ENCODE peak calls at places on chromosomes 6 and 20, in six cellular contexts. One of them, this sample, is unnamed.
A peak's percentile ranks its signal among the peaks of the same experiment; 100 is the strongest.

GRCh38 chr6:112233864-112234263 is 20.5 kb downstream of the LAMA4 start:
- DNase-seq in cardiac muscle cell: no peak
- DNase-seq in spleen: no peak
- DNase-seq in astrocyte: peak; percentile 85
- DNase-seq in GM13976: no peak
- DNase-seq in uterus: no peak
- DNase-seq in this sample: no peak

GRCh38 chr6:113120577-113121285 is 736.4 kb upstream of the MARCKS start:
- DNase-seq in cardiac muscle cell: no peak
- DNase-seq in spleen: no peak
- DNase-seq in astrocyte: peak; percentile 100
- DNase-seq in GM13976: no peak
- DNase-seq in uterus: no peak
- DNase-seq in this sample: no peak

GRCh38 chr6:152720964-152721363 is 23.3 kb downstream of the MYCT1 start:
- DNase-seq in cardiac muscle cell: no peak
- DNase-seq in spleen: no peak
- DNase-seq in astrocyte: peak; percentile 27
- DNase-seq in GM13976: no peak
- DNase-seq in uterus: no peak
- DNase-seq in this sample: no peak

GRCh38 chr6:170438861-170439260 is 114.2 kb downstream of the PSMB1 start:
- DNase-seq in cardiac muscle cell: no peak
- DNase-seq in spleen: peak; percentile 51
- DNase-seq in astrocyte: no peak
- DNase-seq in GM13976: no peak
- DNase-seq in uterus: no peak
- DNase-seq in this sample: peak; percentile 51

GRCh38 chr20:4533734-4534133 is 188.0 kb upstream of the PRND start:
- DNase-seq in cardiac muscle cell: no peak
- DNase-seq in spleen: no peak
- DNase-seq in astrocyte: no peak
- DNase-seq in GM13976: no peak
- DNase-seq in uterus: no peak
- DNase-seq in this sample: no peak

GRCh38 chr6:37258405-37258704 is 411 bp upstream of the TMEM217 start:
- DNase-seq in cardiac muscle cell: no peak
- DNase-seq in spleen: no peak
- DNase-seq in astrocyte: no peak
- DNase-seq in GM13976: no peak
- DNase-seq in uterus: no peak
- DNase-seq in this sample: no peak

GRCh38 chr6:33091957-33092356 is 16.2 kb downstream of the HLA-DPB1 start:
- DNase-seq in cardiac muscle cell: peak; percentile 47
- DNase-seq in spleen: no peak
- DNase-seq in astrocyte: no peak
- DNase-seq in GM13976: peak; percentile 69
- DNase-seq in uterus: no peak
- DNase-seq in this sample: no peak

GRCh38 chr6:163572612-163573011 is 158.1 kb downstream of the QKI start:
- DNase-seq in cardiac muscle cell: no peak
- DNase-seq in spleen: no peak
- DNase-seq in astrocyte: peak; percentile 22
- DNase-seq in GM13976: no peak
- DNase-seq in uterus: no peak
- DNase-seq in this sample: no peak

GRCh38 chr6:22558288-22558882 is 11.0 kb upstream of the HDGFL1 start:
- DNase-seq in cardiac muscle cell: no peak
- DNase-seq in spleen: no peak
- DNase-seq in astrocyte: no peak
- DNase-seq in GM13976: no peak
- DNase-seq in uterus: peak; percentile 68
- DNase-seq in this sample: no peak

GRCh38 chr6:167769408-167770190 is 57.1 kb upstream of the AFDN start:
- DNase-seq in cardiac muscle cell: no peak
- DNase-seq in spleen: peak; percentile 47
- DNase-seq in astrocyte: no peak
- DNase-seq in GM13976: no peak
- DNase-seq in uterus: no peak
- DNase-seq in this sample: no peak

GRCh38 chr6:167764713-167765479 is 61.8 kb upstream of the AFDN start:
- DNase-seq in cardiac muscle cell: no peak
- DNase-seq in spleen: peak; percentile 12
- DNase-seq in astrocyte: no peak
- DNase-seq in GM13976: no peak
- DNase-seq in uterus: no peak
- DNase-seq in this sample: no peak

GRCh38 chr6:167767715-167768107 is 59.0 kb upstream of the AFDN start:
- DNase-seq in cardiac muscle cell: no peak
- DNase-seq in spleen: peak; percentile 45
- DNase-seq in astrocyte: no peak
- DNase-seq in GM13976: no peak
- DNase-seq in uterus: no peak
- DNase-seq in this sample: no peak

GRCh38 chr6:167768471-167769215 is 58.1 kb upstream of the AFDN start:
- DNase-seq in cardiac muscle cell: no peak
- DNase-seq in spleen: peak; percentile 61
- DNase-seq in astrocyte: no peak
- DNase-seq in GM13976: no peak
- DNase-seq in uterus: no peak
- DNase-seq in this sample: no peak

GRCh38 chr6:167766986-167767714 is 59.6 kb upstream of the AFDN start:
- DNase-seq in cardiac muscle cell: peak; percentile 23
- DNase-seq in spleen: peak; percentile 54
- DNase-seq in astrocyte: no peak
- DNase-seq in GM13976: no peak
- DNase-seq in uterus: no peak
- DNase-seq in this sample: no peak
- TF ChIP-seq CTCF in cardiac muscle cell: no peak
- TF ChIP-seq CTCF in spleen: no peak
- TF ChIP-seq CTCF in astrocyte: no peak
- TF ChIP-seq CTCF in GM13976: no peak
- TF ChIP-seq CTCF in uterus: no peak
- TF ChIP-seq CTCF in this sample: no peak

DNA sequence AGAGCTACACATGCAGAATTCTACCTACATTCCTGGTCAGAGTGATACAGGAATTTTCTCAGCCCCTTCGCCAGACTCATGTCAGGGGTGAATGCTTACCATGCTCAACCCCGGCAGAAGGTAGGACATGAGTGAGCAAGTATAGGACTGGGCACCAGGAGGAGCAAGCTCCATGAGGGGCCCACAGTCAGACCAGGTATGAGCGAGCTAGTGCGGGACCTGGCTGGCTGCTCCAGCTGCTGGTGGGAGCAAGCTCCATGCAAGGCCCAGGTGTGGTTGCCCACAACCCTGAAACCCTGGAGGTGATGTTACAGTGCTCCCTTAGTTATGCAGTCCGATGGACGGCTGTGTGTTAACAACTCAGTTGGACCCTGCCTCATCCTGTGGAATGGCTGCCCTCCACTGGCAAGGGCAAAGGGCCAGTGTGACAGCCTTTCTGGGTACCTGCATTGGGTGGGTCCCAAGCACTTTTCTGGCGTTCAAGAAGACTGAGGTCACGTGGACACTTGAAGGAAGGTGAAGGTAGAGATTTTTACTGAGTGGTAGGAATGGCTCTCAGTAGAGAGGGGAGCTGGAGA is 503.5 kb upstream of the CITED2 start:
- DNase-seq in cardiac muscle cell: no peak
- DNase-seq in spleen: no peak
- DNase-seq in astrocyte: no peak
- DNase-seq in GM13976: no peak
- DNase-seq in uterus: no peak
- DNase-seq in this sample: no peak
- TF ChIP-seq CTCF in cardiac muscle cell: no peak
- TF ChIP-seq CTCF in spleen: no peak
- TF ChIP-seq CTCF in astrocyte: no peak
- TF ChIP-seq CTCF in GM13976: no peak
- TF ChIP-seq CTCF in uterus: no peak
- TF ChIP-seq CTCF in this sample: no peak

GRCh38 chr6:150076196-150076893 is 7.4 kb upstream of the ULBP3 start:
- DNase-seq in cardiac muscle cell: no peak
- DNase-seq in spleen: no peak
- DNase-seq in astrocyte: peak; percentile 30
- DNase-seq in GM13976: no peak
- DNase-seq in uterus: no peak
- DNase-seq in this sample: no peak
- TF ChIP-seq CTCF in cardiac muscle cell: no peak
- TF ChIP-seq CTCF in spleen: no peak
- TF ChIP-seq CTCF in astrocyte: peak; percentile 17
- TF ChIP-seq CTCF in GM13976: no peak
- TF ChIP-seq CTCF in uterus: no peak
- TF ChIP-seq CTCF in this sample: peak; percentile 9

DNA sequence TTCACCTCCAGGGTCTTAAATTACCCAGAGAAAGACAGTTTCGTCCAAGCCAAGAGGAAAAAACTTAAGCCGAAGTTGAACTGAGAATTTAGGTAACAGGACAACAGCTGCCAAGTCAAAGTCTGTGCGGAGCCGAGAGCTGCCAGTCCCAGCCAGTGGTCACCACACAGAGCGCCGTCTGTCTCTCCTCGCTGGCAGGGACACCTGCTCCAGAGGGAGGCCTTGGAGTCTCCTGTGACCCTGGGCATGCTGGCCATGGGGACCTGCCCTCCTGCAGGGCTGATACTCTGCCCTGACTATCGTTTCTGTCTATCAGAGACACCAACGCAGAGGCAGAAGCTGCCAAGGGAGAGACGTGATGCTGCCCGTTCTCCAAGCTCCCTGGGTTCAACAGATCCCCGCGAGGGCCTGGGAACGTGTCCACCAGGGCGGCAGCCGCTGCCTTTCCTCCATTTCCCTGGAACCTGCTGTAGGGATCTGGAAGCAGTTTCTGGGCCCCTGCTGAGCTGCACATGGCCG is 341.3 kb downstream of the SMOC2 start:
- DNase-seq in cardiac muscle cell: no peak
- DNase-seq in spleen: no peak
- DNase-seq in astrocyte: no peak
- DNase-seq in GM13976: no peak
- DNase-seq in uterus: no peak
- DNase-seq in this sample: peak; percentile 60
- TF ChIP-seq CTCF in cardiac muscle cell: no peak
- TF ChIP-seq CTCF in spleen: no peak
- TF ChIP-seq CTCF in astrocyte: no peak
- TF ChIP-seq CTCF in GM13976: no peak
- TF ChIP-seq CTCF in uterus: no peak
- TF ChIP-seq CTCF in this sample: no peak

GRCh38 chr20:64153861-64154589 is 10.2 kb upstream of the MYT1 start:
- DNase-seq in cardiac muscle cell: no peak
- DNase-seq in spleen: no peak
- DNase-seq in astrocyte: no peak
- DNase-seq in GM13976: no peak
- DNase-seq in uterus: no peak
- DNase-seq in this sample: no peak

GRCh38 chr20:64155258-64156135 is 8.8 kb upstream of the MYT1 start:
- DNase-seq in cardiac muscle cell: no peak
- DNase-seq in spleen: no peak
- DNase-seq in astrocyte: no peak
- DNase-seq in GM13976: no peak
- DNase-seq in uterus: no peak
- DNase-seq in this sample: no peak

GRCh38 chr20:64153410-64153809 is 10.8 kb upstream of the MYT1 start:
- DNase-seq in cardiac muscle cell: no peak
- DNase-seq in spleen: no peak
- DNase-seq in astrocyte: no peak
- DNase-seq in GM13976: no peak
- DNase-seq in uterus: no peak
- DNase-seq in this sample: no peak

GRCh38 chr20:64156136-64156885 is 7.9 kb upstream of the MYT1 start:
- DNase-seq in cardiac muscle cell: no peak
- DNase-seq in spleen: no peak
- DNase-seq in astrocyte: no peak
- DNase-seq in GM13976: no peak
- DNase-seq in uterus: no peak
- DNase-seq in this sample: no peak

GRCh38 chr20:64154590-64155257 is 9.5 kb upstream of the MYT1 start:
- DNase-seq in cardiac muscle cell: no peak
- DNase-seq in spleen: no peak
- DNase-seq in astrocyte: no peak
- DNase-seq in GM13976: no peak
- DNase-seq in uterus: no peak
- DNase-seq in this sample: no peak
- TF ChIP-seq CTCF in cardiac muscle cell: no peak
- TF ChIP-seq CTCF in spleen: no peak
- TF ChIP-seq CTCF in astrocyte: no peak
- TF ChIP-seq CTCF in GM13976: no peak
- TF ChIP-seq CTCF in uterus: no peak
- TF ChIP-seq CTCF in this sample: no peak

DNA sequence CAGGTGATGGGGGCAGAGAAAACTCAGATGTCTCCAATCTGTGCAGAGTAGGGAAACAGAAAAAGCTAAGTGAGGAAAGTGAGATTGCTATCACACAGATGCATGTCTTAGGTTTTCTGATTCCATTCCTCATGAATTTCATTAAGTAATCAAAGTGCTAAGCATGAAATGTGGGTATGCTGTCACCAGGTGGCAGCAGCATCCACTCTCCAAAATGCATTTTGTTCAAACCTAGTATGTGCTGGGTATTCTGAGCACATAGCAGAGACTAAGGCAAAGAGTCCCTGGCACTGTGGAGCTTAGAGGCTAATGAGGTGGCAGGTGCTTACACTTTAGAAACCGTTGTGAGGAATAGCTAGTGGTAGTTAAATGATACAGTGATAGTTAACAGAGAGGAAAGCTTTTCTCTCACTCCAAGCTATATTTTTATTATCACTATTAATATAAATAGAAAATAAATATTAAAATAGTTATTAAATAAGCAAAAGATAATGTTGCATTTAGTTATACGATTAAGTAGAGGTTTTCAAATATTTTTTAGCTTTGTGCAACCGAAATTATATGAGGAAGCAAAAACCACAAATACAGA is 179.5 kb downstream of the CDH26 start:
- DNase-seq in cardiac muscle cell: no peak
- DNase-seq in spleen: no peak
- DNase-seq in astrocyte: no peak
- DNase-seq in GM13976: peak; percentile 37
- DNase-seq in uterus: no peak
- DNase-seq in this sample: no peak
- TF ChIP-seq CTCF in cardiac muscle cell: peak; percentile 10
- TF ChIP-seq CTCF in spleen: peak; percentile 51
- TF ChIP-seq CTCF in astrocyte: peak; percentile 32
- TF ChIP-seq CTCF in GM13976: peak; percentile 54
- TF ChIP-seq CTCF in uterus: no peak
- TF ChIP-seq CTCF in this sample: peak; percentile 28